ENCODE peak calls at places on chromosomes 6 and 20, in six cellular contexts. B is neural progenitor cell, Y is SJSA1, Q is prostate gland, Z is fibroblast of lung, J is Peyer's patch. P is an unnamed sample.

GRCh38 chr20:57433658-57434389 is 42.6 kb downstream of the RBM38 start:
- DNase-seq in B (no peak), Y (no peak), Q (no peak), Z (no peak), J (no peak), P (no peak)

GRCh38 chr20:4459081-4459480 is 262.6 kb upstream of the PRND start:
- DNase-seq in B (no peak), Y (no peak), Q (no peak), Z (no peak), J (no peak), P (no peak)

GRCh38 chr6:46657642-46658041 is 4.9 kb downstream of the SLC25A27 start:
- DNase-seq in B (no peak), Y (no peak), Q (no peak), Z (no peak), J (no peak), P (no peak)

GRCh38 chr20:4441871-4442270 is 279.8 kb upstream of the PRND start:
- DNase-seq in B (no peak), Y (no peak), Q (no peak), Z (no peak), J (no peak), P (no peak)

GRCh38 chr6:41586564-41586963 is 40.4 kb downstream of the FOXP4 start:
- DNase-seq in B (no peak), Y (no peak), Q (no peak), Z (no peak), J (no peak), P (no peak)

GRCh38 chr20:3890410-3890751 is 1.2 kb downstream of the PANK2 start:
- DNase-seq in B (no peak), Y (no peak), Q (no peak), Z (peak), J (peak), P (no peak)

GRCh38 chr20:21096321-21097043 is 9.7 kb downstream of the LINC00237 start:
- DNase-seq in B (peak), Y (no peak), Q (no peak), Z (no peak), J (no peak), P (no peak)

GRCh38 chr6:164379786-164380185 is 929.6 kb downstream of the C6orf118 start:
- DNase-seq in B (no peak), Y (no peak), Q (no peak), Z (peak), J (no peak), P (no peak)

GRCh38 chr20:57103146-57103800 is 163.2 kb downstream of the BMP7 start:
- DNase-seq in B (peak), Y (no peak), Q (no peak), Z (no peak), J (no peak), P (no peak)

GRCh38 chr6:2976571-2977085 is 5.3 kb upstream of the SERPINB6 start:
- DNase-seq in B (no peak), Y (peak), Q (no peak), Z (peak), J (no peak), P (no peak)

GRCh38 chr6:139881728-139882211 is 507.3 kb upstream of the CITED2 start:
- DNase-seq in B (peak), Y (no peak), Q (peak), Z (peak), J (peak), P (no peak)

GRCh38 chr6:80523531-80523970 is 417.1 kb downstream of the BCKDHB start:
- DNase-seq in B (peak), Y (no peak), Q (no peak), Z (peak), J (no peak), P (no peak)

GRCh38 chr20:50190251-50191064 is at the start of gene CEBPB:
- DNase-seq in B (peak), Y (peak), Q (peak), Z (peak), J (peak), P (peak)

GRCh38 chr6:157455731-157456523 is 74.9 kb downstream of the ZDHHC14 start:
- DNase-seq in B (peak), Y (no peak), Q (no peak), Z (no peak), J (no peak), P (no peak)

GRCh38 chr20:36249450-36249849 is 13.2 kb downstream of the AAR2 start:
- DNase-seq in B (peak), Y (no peak), Q (no peak), Z (no peak), J (no peak), P (no peak)

GRCh38 chr20:36275441-36276189 is 30.5 kb upstream of the DLGAP4 start:
- DNase-seq in B (no peak), Y (no peak), Q (no peak), Z (no peak), J (no peak), P (peak)

GRCh38 chr6:31422587-31422986 is 19.2 kb downstream of the MICA start:
- DNase-seq in B (no peak), Y (no peak), Q (no peak), Z (no peak), J (no peak), P (no peak)

GRCh38 chr20:57262244-57263126 is 4.0 kb downstream of the BMP7 start:
- DNase-seq in B (peak), Y (no peak), Q (no peak), Z (no peak), J (no peak), P (no peak)

GRCh38 chr6:14610141-14610540 is 492.6 kb downstream of the CD83 start:
- DNase-seq in B (no peak), Y (no peak), Q (no peak), Z (no peak), J (no peak), P (no peak)

GRCh38 chr6:30599625-30600324 is 17.3 kb downstream of the PPP1R10 start:
- DNase-seq in B (no peak), Y (no peak), Q (no peak), Z (no peak), J (no peak), P (peak)

GRCh38 chr6:46410330-46410953 is 80.8 kb downstream of the RCAN2 start:
- DNase-seq in B (peak), Y (no peak), Q (peak), Z (peak), J (no peak), P (no peak)

GRCh38 chr20:62238569-62239277 is 402 bp downstream of the OSBPL2 start:
- DNase-seq in B (peak), Y (no peak), Q (no peak), Z (no peak), J (peak), P (no peak)

GRCh38 chr20:32348207-32348606 is 9.9 kb upstream of the ASXL1 start:
- DNase-seq in B (no peak), Y (no peak), Q (no peak), Z (no peak), J (no peak), P (no peak)

GRCh38 chr6:27517928-27518787 is 45.3 kb upstream of the ZNF184 start:
- DNase-seq in B (no peak), Y (no peak), Q (no peak), Z (no peak), J (no peak), P (no peak)

GRCh38 chr6:50714487-50715379 is 1.4 kb downstream of the TFAP2D start:
- DNase-seq in B (peak), Y (no peak), Q (no peak), Z (no peak), J (no peak), P (no peak)

GRCh38 chr20:23257848-23258746 is 92.5 kb upstream of the NXT1 start:
- DNase-seq in B (no peak), Y (peak), Q (no peak), Z (peak), J (no peak), P (no peak)

GRCh38 chr6:53862517-53863457 is 68.0 kb downstream of the LRRC1 start:
- DNase-seq in B (no peak), Y (no peak), Q (no peak), Z (peak), J (no peak), P (no peak)

GRCh38 chr6:39495023-39495422 is 172.5 kb upstream of the KCNK16 start:
- DNase-seq in B (no peak), Y (no peak), Q (no peak), Z (peak), J (no peak), P (no peak)

GRCh38 chr6:39496951-39497350 is 174.4 kb upstream of the KCNK16 start:
- DNase-seq in B (no peak), Y (no peak), Q (peak), Z (peak), J (peak), P (no peak)

GRCh38 chr6:39495640-39496039 is 173.1 kb upstream of the KCNK16 start:
- DNase-seq in B (no peak), Y (no peak), Q (no peak), Z (no peak), J (no peak), P (no peak)

GRCh38 chr6:39493174-39493573 is 170.7 kb upstream of the KCNK16 start:
- DNase-seq in B (no peak), Y (no peak), Q (no peak), Z (peak), J (no peak), P (no peak)

GRCh38 chr6:39493717-39494116 is 171.2 kb upstream of the KCNK16 start:
- DNase-seq in B (no peak), Y (no peak), Q (no peak), Z (no peak), J (no peak), P (no peak)
- H3K27ac ChIP-seq in B (no peak), Y (no peak), Q (no peak), Z (no peak), J (no peak), P (no peak)

GRCh38 chr6:137334094-137334493 is 114.9 kb upstream of the IFNGR1 start:
- DNase-seq in B (no peak), Y (no peak), Q (no peak), Z (no peak), J (no peak), P (no peak)

GRCh38 chr6:137342607-137343186 is 123.5 kb upstream of the IFNGR1 start:
- DNase-seq in B (no peak), Y (no peak), Q (no peak), Z (no peak), J (no peak), P (no peak)

GRCh38 chr6:137341721-137342195 is 122.6 kb upstream of the IFNGR1 start:
- DNase-seq in B (peak), Y (no peak), Q (no peak), Z (no peak), J (peak), P (no peak)

GRCh38 chr6:137334884-137335283 is 115.7 kb upstream of the IFNGR1 start:
- DNase-seq in B (no peak), Y (no peak), Q (no peak), Z (no peak), J (no peak), P (no peak)

GRCh38 chr6:137339929-137340559 is 120.9 kb upstream of the IFNGR1 start:
- DNase-seq in B (peak), Y (no peak), Q (no peak), Z (peak), J (no peak), P (no peak)
- H3K4me3 ChIP-seq in B (peak), Y (no peak), Q (no peak), Z (no peak), J (no peak), P (no peak)

GRCh38 chr6:110930795-110931194 is 27.7 kb upstream of the GTF3C6 start:
- DNase-seq in B (no peak), Y (no peak), Q (peak), Z (no peak), J (no peak), P (no peak)
- H3K27ac ChIP-seq in B (no peak), Y (no peak), Q (peak), Z (no peak), J (no peak), P (no peak)

DNA sequence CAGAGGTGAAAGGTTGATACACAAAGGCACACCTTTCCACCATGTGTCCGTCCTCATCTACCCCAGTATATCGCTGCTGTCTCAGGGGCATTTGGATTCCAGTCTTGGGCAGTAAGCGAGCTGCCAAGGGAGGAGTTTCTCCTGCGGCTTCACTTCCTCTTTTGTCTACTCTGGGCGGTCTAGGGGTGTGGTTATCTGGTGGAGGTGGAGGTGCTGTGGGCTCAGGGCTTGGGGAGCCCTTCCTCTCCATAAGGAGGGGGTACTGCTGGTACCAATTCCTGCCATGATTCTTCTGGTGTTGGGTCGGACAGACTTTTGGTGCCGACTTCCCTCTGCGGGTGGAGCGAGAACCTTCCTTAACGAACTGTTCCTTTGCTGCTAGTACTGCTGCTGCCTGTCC is 31.9 kb upstream of the FABP7 start:
- DNase-seq in B (no peak), Y (no peak), Q (no peak), Z (no peak), J (no peak), P (no peak)
- H3K4me3 ChIP-seq in B (no peak), Y (no peak), Q (no peak), Z (no peak), J (no peak), P (no peak)

DNA sequence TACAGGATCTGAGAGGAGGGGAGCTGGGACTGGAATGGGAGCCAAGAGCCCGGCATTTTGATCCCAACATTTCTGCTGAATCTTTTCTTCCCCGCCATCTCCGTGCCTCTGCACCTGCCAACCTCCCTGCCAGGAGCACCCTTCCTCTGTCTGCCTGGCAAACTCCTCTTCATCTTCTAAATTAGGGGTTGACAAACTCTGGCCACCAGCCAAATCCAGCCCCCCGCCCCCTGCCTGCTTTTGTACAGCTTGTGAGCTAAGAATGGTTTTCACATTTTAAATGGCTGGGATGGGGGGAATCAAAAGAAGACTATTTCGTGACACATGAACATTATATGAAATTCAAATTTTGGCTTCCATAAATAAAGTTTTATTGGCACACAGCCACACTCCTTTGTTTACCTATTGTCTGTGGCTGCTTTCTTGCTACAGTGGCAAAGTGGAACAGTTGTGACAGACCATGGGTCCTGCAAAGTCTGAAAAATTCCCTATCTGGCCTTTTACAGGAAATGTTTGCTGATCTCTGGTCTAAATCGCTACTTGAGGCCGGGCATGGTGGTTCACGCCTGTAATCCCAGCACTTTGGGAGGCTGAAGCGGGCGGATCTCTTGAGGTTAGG is 23.0 kb upstream of the PREX1 start:
- DNase-seq in B (no peak), Y (no peak), Q (no peak), Z (no peak), J (no peak), P (no peak)
- H3K27ac ChIP-seq in B (no peak), Y (no peak), Q (no peak), Z (no peak), J (no peak), P (no peak)

DNA sequence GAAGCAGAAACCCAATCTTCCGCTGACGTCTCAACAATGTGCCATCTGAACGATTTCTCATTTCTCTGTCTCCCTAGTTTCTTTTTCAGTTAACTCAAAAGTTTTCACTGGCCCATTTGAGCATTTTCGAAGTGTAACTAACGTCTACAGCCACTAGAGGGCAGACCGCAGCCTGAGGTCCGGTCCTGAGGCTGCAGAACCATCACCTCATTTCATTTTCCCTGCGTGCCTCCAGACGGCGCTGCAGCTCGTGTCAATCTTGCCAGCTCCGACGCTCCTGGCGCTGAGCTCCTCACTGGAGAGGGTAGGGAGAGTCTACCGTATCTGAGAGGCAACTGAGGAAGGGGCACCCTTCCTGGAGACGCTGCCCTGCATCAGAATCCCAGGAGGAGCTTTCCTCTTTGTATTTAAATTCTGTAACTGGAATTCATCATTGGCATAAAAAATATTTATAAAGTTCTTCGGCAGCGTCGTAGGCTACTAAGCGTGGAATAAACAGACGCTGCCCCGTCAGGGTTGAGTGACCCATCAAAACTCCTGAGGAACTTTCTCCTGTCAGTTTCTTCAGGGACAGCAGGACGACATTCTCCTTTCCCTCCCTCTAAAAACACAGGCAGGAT is 28.5 kb upstream of the DTNBP1 start:
- DNase-seq in B (peak), Y (peak), Q (peak), Z (peak), J (peak), P (peak)
- H3K4me3 ChIP-seq in B (no peak), Y (peak), Q (no peak), Z (peak), J (peak), P (peak)